ENCODE peak calls at places on chromosomes 12 and 14, in nine cellular contexts. K is ovary; U is HTR-8/SVneo; D is stimulated activated CD8-positive, alpha-beta memory T cell treated with anti-CD3 and anti-CD28 coated beads, Interleukin-15, amount 100 ng/mL, for 1 hour; Q is ascending aorta; Y is cardiac muscle cell; H is T-helper 2 cell; C is fibroblast of pulmonary artery; N is non-pigmented ciliary epithelial cell. E is an unnamed sample.

GRCh38 chr14:61379639-61380184 is 58.3 kb downstream of the PRKCH start:
- DNase-seq in D (no peak), H (no peak), N (no peak), Y (no peak), Q (no peak), K (no peak), C (no peak), U (no peak), E (no peak)

GRCh38 chr14:20295067-20295466 is 10.7 kb downstream of the TTC5 start:
- DNase-seq in K (no peak), D (no peak), Q (no peak), U (no peak), N (no peak), C (no peak), Y (no peak), H (no peak), E (no peak)

GRCh38 chr12:104790296-104791125 is 167.6 kb downstream of the SLC41A2 start:
- DNase-seq in Y (peak; percentile 23), D (peak; percentile 12), U (no peak), Q (no peak), K (peak; percentile 35), H (peak; percentile 18), C (no peak), N (no peak), E (peak; percentile 37)

GRCh38 chr14:95664046-95664445 is 22.2 kb upstream of the TCL1B start:
- DNase-seq in H (no peak), K (no peak), D (no peak), C (no peak), U (no peak), Y (no peak), N (no peak), Q (no peak), E (no peak)

GRCh38 chr14:54627718-54628345 is 60.9 kb downstream of the SAMD4A start:
- DNase-seq in H (no peak), D (no peak), K (no peak), Y (peak; percentile 80), U (no peak), N (no peak), Q (no peak), C (peak; percentile 78), E (peak; percentile 53)

GRCh38 chr14:52926994-52927393 is 23.9 kb downstream of the FERMT2 start:
- DNase-seq in Q (no peak), N (no peak), H (no peak), D (no peak), C (peak; percentile 63), K (no peak), U (peak; percentile 46), Y (peak; percentile 55), E (no peak)

GRCh38 chr14:93906341-93907329 is 20.5 kb upstream of the FAM181A start:
- DNase-seq in Y (peak; percentile 52), C (peak; percentile 24), K (no peak), U (peak; percentile 71), Q (no peak), N (no peak), D (peak; percentile 11), H (peak; percentile 35), E (peak; percentile 45)

GRCh38 chr12:6827982-6828670 is at the start of gene P3H3:
- DNase-seq in C (peak; percentile 48), N (no peak), D (no peak), U (peak; percentile 72), K (peak; percentile 70), Y (peak; percentile 63), Q (no peak), H (peak; percentile 10), E (peak; percentile 69)

GRCh38 chr12:59408431-59408830 is 187.4 kb upstream of the SLC16A7 start:
- DNase-seq in U (no peak), Y (no peak), N (no peak), K (no peak), Q (no peak), H (no peak), D (no peak), C (no peak), E (no peak)

GRCh38 chr12:113459981-113460380 is 11.7 kb downstream of the LHX5 start:
- DNase-seq in C (no peak), Y (no peak), K (no peak), U (no peak), H (no peak), N (no peak), Q (no peak), D (no peak), E (no peak)

GRCh38 chr12:95213119-95213518 is 4.1 kb downstream of the FGD6 start:
- DNase-seq in K (no peak), U (no peak), D (no peak), H (no peak), Y (no peak), C (no peak), Q (no peak), N (no peak), E (no peak)

GRCh38 chr14:68815288-68816182 is 22.7 kb upstream of the ZFP36L1 start:
- DNase-seq in N (no peak), H (no peak), Y (no peak), U (no peak), K (no peak), D (no peak), C (no peak), Q (no peak), E (no peak)

GRCh38 chr12:55446334-55446733 is 2.5 kb downstream of the OR6C2 start:
- DNase-seq in K (no peak), Q (no peak), H (no peak), U (no peak), D (no peak), N (no peak), Y (no peak), C (no peak), E (no peak)

GRCh38 chr12:93879476-93880376 is 202.6 kb downstream of the CRADD start:
- DNase-seq in D (no peak), N (peak; percentile 88), U (peak; percentile 31), Q (no peak), C (peak; percentile 31), Y (no peak), H (no peak), K (no peak), E (no peak)

GRCh38 chr14:74281069-74281468 is 21.7 kb downstream of the ABCD4 start:
- DNase-seq in N (no peak), D (no peak), H (no peak), U (no peak), K (no peak), C (no peak), Q (no peak), Y (no peak), E (no peak)

GRCh38 chr12:93645702-93646101 is 31.5 kb upstream of the CRADD start:
- DNase-seq in Q (no peak), K (no peak), D (no peak), H (no peak), C (peak; percentile 30), Y (peak; percentile 32), U (no peak), N (no peak), E (no peak)

GRCh38 chr12:90058721-90059120 is 350.1 kb upstream of the ATP2B1 start:
- DNase-seq in K (no peak), U (peak; percentile 34), D (no peak), N (peak; percentile 70), Q (no peak), C (peak; percentile 91), Y (peak; percentile 86), H (no peak), E (no peak)

GRCh38 chr12:2170376-2170775 is 117.6 kb downstream of the CACNA1C start:
- DNase-seq in Y (peak; percentile 58), K (no peak), D (no peak), N (no peak), H (no peak), Q (no peak), U (no peak), C (peak; percentile 40), E (peak; percentile 60)

GRCh38 chr14:76929927-76930326 is 98.6 kb downstream of the IRF2BPL start:
- DNase-seq in N (no peak), U (no peak), C (no peak), Y (no peak), D (no peak), K (no peak), H (peak; percentile 53), Q (no peak), E (no peak)

GRCh38 chr14:79580414-79580813 is 630.9 kb downstream of the DIO2 start:
- DNase-seq in C (no peak), D (no peak), Q (no peak), K (no peak), Y (no peak), U (no peak), N (no peak), H (no peak), E (no peak)

GRCh38 chr12:51219345-51219744 is 1.5 kb upstream of the POU6F1 start:
- DNase-seq in H (no peak), C (no peak), N (no peak), Y (no peak), K (no peak), D (no peak), Q (no peak), U (no peak), E (no peak)

GRCh38 chr14:78135450-78135891 is 34.7 kb upstream of the NRXN3 start:
- DNase-seq in D (no peak), H (no peak), Y (no peak), Q (no peak), C (no peak), U (no peak), N (no peak), K (no peak), E (no peak)

GRCh38 chr12:117030187-117030896 is 68.9 kb downstream of the TESC start:
- DNase-seq in C (no peak), U (no peak), Q (no peak), D (no peak), K (no peak), H (no peak), N (no peak), Y (no peak), E (peak; percentile 4)

GRCh38 chr12:113882690-113883089 is 83.4 kb downstream of the RBM19 start:
- DNase-seq in U (no peak), Q (no peak), N (no peak), C (no peak), K (no peak), Y (no peak), D (no peak), H (no peak), E (no peak)

GRCh38 chr14:95562892-95563685 is 28.2 kb downstream of the GLRX5 start:
- DNase-seq in D (no peak), H (no peak), Q (no peak), Y (peak; percentile 40), K (peak; percentile 19), U (no peak), C (peak; percentile 28), N (no peak), E (peak; percentile 20)

GRCh38 chr12:93704625-93705024 is 27.4 kb downstream of the CRADD start:
- DNase-seq in Y (no peak), Q (no peak), D (no peak), C (no peak), K (no peak), N (no peak), U (no peak), H (no peak), E (no peak)

GRCh38 chr12:63841611-63842010 is 2.9 kb upstream of the SRGAP1 start:
- DNase-seq in C (no peak), Y (no peak), D (no peak), U (no peak), K (no peak), H (no peak), N (no peak), Q (no peak), E (no peak)

GRCh38 chr12:117334855-117335587 is 26.4 kb downstream of the NOS1 start:
- DNase-seq in D (no peak), H (no peak), Q (no peak), K (no peak), Y (no peak), U (no peak), N (no peak), C (no peak), E (no peak)

GRCh38 chr14:68658029-68658509 is 134.8 kb downstream of the ZFP36L1 start:
- DNase-seq in Y (no peak), Q (no peak), H (no peak), U (no peak), N (no peak), C (no peak), D (no peak), K (peak; percentile 16), E (no peak)

GRCh38 chr12:111792155-111792876 is 25.6 kb downstream of the ALDH2 start:
- DNase-seq in C (no peak), N (no peak), D (no peak), K (peak; percentile 92), Y (peak; percentile 50), U (no peak), H (no peak), Q (no peak), E (peak; percentile 67)

GRCh38 chr12:64387201-64387816 is 3.2 kb downstream of the C12orf56 start:
- DNase-seq in H (no peak), N (no peak), C (no peak), Q (no peak), K (no peak), D (no peak), Y (no peak), U (no peak), E (no peak)

E was measured in uterus.